ENCODE peak calls at places on chromosomes 4 and X, in five cellular contexts. T, B, V, C and M are unnamed samples.

GRCh38 chrX:7889680-7890079 is 37.5 kb downstream of the PNPLA4 start:
- DNase-seq in B (no peak), V (no peak), T (no peak), C (no peak), M (no peak)

GRCh38 chr4:73396304-73396703 is 7.8 kb upstream of the ALB start:
- DNase-seq in B (no peak), T (no peak), C (no peak), V (no peak), M (no peak)

GRCh38 chr4:73832651-73833237 is 3.7 kb upstream of the CXCL6 start:
- DNase-seq in T (no peak), B (no peak), V (no peak), C (no peak), M (no peak)

GRCh38 chrX:2692221-2693122 is 1.4 kb downstream of the CD99 start:
- DNase-seq in C (no peak), B (no peak), V (peak; percentile 27), T (no peak), M (peak; percentile 44)

GRCh38 chr4:24780936-24781538 is 14.3 kb upstream of the SOD3 start:
- DNase-seq in B (no peak), T (no peak), C (no peak), V (no peak), M (no peak)

GRCh38 chr4:154982187-154983047 is 201.3 kb downstream of the RBM46 start:
- DNase-seq in T (peak; percentile 38), C (peak; percentile 32), V (peak; percentile 56), B (no peak), M (peak; percentile 74)

GRCh38 chr4:188619456-188620149 is 480.4 kb downstream of the TRIML1 start:
- DNase-seq in B (no peak), C (no peak), T (no peak), V (no peak), M (no peak)

GRCh38 chr4:145960012-145960411 is 21.4 kb upstream of the ZNF827 start:
- DNase-seq in T (no peak), V (no peak), C (no peak), B (no peak), M (no peak)

GRCh38 chr4:158122501-158122900 is 50.3 kb downstream of the GASK1B start:
- DNase-seq in T (no peak), V (no peak), C (no peak), B (no peak), M (no peak)

GRCh38 chr4:10746371-10747143 is 62.0 kb upstream of the CLNK start:
- DNase-seq in V (no peak), B (no peak), T (no peak), C (no peak), M (no peak)

GRCh38 chr4:52964561-52964960 is 102.4 kb downstream of the RASL11B start:
- DNase-seq in V (no peak), B (no peak), C (no peak), T (no peak), M (no peak)

GRCh38 chr4:6019316-6020263 is 1.4 kb upstream of the C4orf50 start:
- DNase-seq in T (no peak), B (no peak), V (peak; percentile 24), C (peak; percentile 27), M (peak; percentile 58)

GRCh38 chr4:726235-726787 is 20.7 kb downstream of the PCGF3 start:
- DNase-seq in T (no peak), B (no peak), V (no peak), C (no peak), M (no peak)

GRCh38 chr4:61204353-61204752 is 4.2 kb downstream of the ADGRL3 start:
- DNase-seq in B (no peak), C (peak; percentile 51), T (no peak), V (no peak), M (no peak)

GRCh38 chr4:2290974-2291704 is 29.2 kb upstream of the MXD4 start:
- DNase-seq in B (peak; percentile 52), T (no peak), V (peak; percentile 51), C (no peak), M (peak; percentile 37)

GRCh38 chr4:180120114-180120513 is 2123.1 kb upstream of the TENM3 start:
- DNase-seq in T (no peak), C (no peak), V (no peak), B (no peak), M (no peak)

GRCh38 chrX:45758738-45759397 is 558.2 kb upstream of the DIPK2B start:
- DNase-seq in V (no peak), C (no peak), T (no peak), B (no peak), M (no peak)
- TF ChIP-seq POLR2AphosphoS5 in V (no peak), C (no peak), T (no peak), B (no peak), M (no peak)

DNA sequence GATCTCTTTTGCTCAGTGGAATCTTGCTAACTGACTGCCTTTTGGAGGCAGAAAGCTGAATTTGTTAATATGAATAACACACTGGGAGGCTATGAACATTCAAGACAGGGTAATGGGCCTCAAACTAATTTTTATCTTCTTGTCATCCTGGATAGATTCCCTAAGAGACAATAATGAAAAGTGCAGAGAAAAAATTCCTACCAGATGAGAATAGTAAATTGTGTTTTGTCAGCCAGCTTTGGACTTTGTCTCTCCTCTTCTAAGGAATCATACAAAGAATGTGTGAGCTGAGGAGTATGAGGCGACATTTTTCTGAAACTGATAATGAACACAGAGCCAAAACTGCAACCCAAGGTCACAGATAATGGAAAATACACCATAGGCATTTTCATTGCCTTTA is 649.3 kb downstream of the IQCM start:
- DNase-seq in B (no peak), T (no peak), C (no peak), V (no peak), M (no peak)
- TF ChIP-seq EP300 in B (no peak), T (no peak), C (no peak), V (no peak), M (no peak)

GRCh38 chrX:48978226-48978625 is 6.6 kb upstream of the KCND1 start:
- DNase-seq in V (no peak), C (no peak), B (no peak), T (no peak), M (no peak)
- H3K36me3 ChIP-seq in V (no peaks in the 10 kb centered on the region), C (peaks cover 25% of the 10 kb centered on the region), B (peaks cover 14% of the 10 kb centered on the region), T (peaks cover 56% of the 10 kb centered on the region), M (peaks cover 4% of the 10 kb centered on the region)

GRCh38 chrX:108216862-108217571 is 125.4 kb downstream of the ATG4A start:
- DNase-seq in C (no peak), T (no peak), V (no peak), B (no peak), M (no peak)
- TF ChIP-seq POLR2AphosphoS5 in C (no peak), T (no peak), V (no peak), B (no peak), M (no peak)

GRCh38 chrX:136171420-136171819 is 24.1 kb downstream of the FHL1 start:
- DNase-seq in C (no peak), V (no peak), T (no peak), B (no peak), M (no peak)

GRCh38 chrX:136179133-136179532 is 31.8 kb downstream of the FHL1 start:
- DNase-seq in V (no peak), T (no peak), B (no peak), C (no peak), M (no peak)

GRCh38 chrX:136182394-136182793 is 35.1 kb downstream of the FHL1 start:
- DNase-seq in V (no peak), C (no peak), T (no peak), B (peak; percentile 78), M (no peak)

DNA sequence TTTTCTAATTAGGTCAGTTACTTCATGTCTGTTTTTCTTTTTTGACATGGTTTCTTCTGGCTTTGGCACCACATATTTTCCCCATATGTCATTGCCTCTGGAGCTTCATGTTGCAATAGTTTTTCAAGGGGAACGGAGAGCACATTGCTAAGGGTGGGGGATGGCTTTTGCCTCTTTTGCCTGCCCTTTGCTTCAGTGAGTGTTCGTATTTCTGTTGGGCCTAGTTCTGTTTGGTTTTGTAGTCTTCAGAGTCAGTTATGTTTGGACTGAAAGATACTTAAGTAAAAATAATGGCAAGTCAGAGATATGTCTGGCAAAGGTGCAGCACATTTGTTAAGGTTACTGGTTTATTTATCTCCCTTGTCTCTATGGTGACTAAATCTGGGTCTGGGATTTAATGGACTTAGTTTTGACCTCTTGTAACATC is 29.1 kb downstream of the FHL1 start:
- DNase-seq in V (no peak), T (no peak), C (no peak), B (peak; percentile 84), M (no peak)
- TF ChIP-seq EP300 in V (no peak), T (no peak), C (no peak), B (peak; percentile 81), M (peak; percentile 55)

GRCh38 chrX:1418901-1419544 is 27.1 kb upstream of the SLC25A6 start:
- DNase-seq in B (peak; percentile 63), V (no peak), C (no peak), T (no peak), M (no peak)
- H3K36me3 ChIP-seq in B (peaks cover 18% of the 10 kb centered on the region), V (peaks cover 7% of the 10 kb centered on the region), C (peaks cover 15% of the 10 kb centered on the region), T (peaks cover 68% of the 10 kb centered on the region), M (peaks cover 86% of the 10 kb centered on the region)

GRCh38 chr4:54657194-54657555 is 582 bp upstream of the KIT start:
- DNase-seq in T (no peak), C (no peak), B (no peak), V (no peak), M (no peak)

GRCh38 chr4:54658321-54659093 is 750 bp downstream of the KIT start:
- DNase-seq in C (peak; percentile 14), B (no peak), V (peak; percentile 46), T (no peak), M (peak; percentile 59)

GRCh38 chr4:54659213-54660144 is 1.7 kb downstream of the KIT start:
- DNase-seq in T (no peak), V (no peak), C (no peak), B (no peak), M (peak; percentile 42)

GRCh38 chr4:54660145-54660535 is 2.4 kb downstream of the KIT start:
- DNase-seq in T (no peak), C (no peak), B (no peak), V (no peak), M (no peak)

GRCh38 chr4:54657556-54658313 is at the start of gene KIT:
- DNase-seq in V (peak; percentile 33), C (no peak), B (peak; percentile 71), T (peak; percentile 66), M (peak; percentile 57)
- TF ChIP-seq POLR2AphosphoS5 in V (no peak), C (no peak), B (no peak), T (peak; percentile 70), M (peak; percentile 50)

GRCh38 chr4:137599766-137600165 is 67.5 kb upstream of the PCDH18 start:
- DNase-seq in C (no peak), B (no peak), T (no peak), V (no peak), M (no peak)
- TF ChIP-seq EP300 in C (no peak), B (no peak), T (no peak), V (no peak), M (no peak)

GRCh38 chr4:55857586-55857985 is 4.1 kb downstream of the EXOC1 start:
- DNase-seq in B (no peak), T (no peak), V (no peak), C (no peak), M (no peak)

GRCh38 chr4:55854132-55854531 is 684 bp downstream of the EXOC1 start:
- DNase-seq in B (no peak), V (no peak), T (no peak), C (no peak), M (no peak)

GRCh38 chr4:55864577-55865223 is 11.3 kb downstream of the EXOC1 start:
- DNase-seq in T (no peak), V (no peak), C (no peak), B (no peak), M (no peak)

GRCh38 chr4:55865228-55865806 is 11.9 kb downstream of the EXOC1 start:
- DNase-seq in C (no peak), T (no peak), B (no peak), V (no peak), M (no peak)

GRCh38 chr4:55859711-55860110 is 6.3 kb downstream of the EXOC1 start:
- DNase-seq in V (no peak), C (no peak), B (no peak), T (no peak), M (no peak)
- H3K36me3 ChIP-seq in V (peaks cover 39% of the 10 kb centered on the region), C (peaks cover 9% of the 10 kb centered on the region), B (peaks cover 5% of the 10 kb centered on the region), T (no peaks in the 10 kb centered on the region), M (no peaks in the 10 kb centered on the region)